ENCODE peak calls at places on chromosomes 2 and 18, in seven cellular contexts. X, C, Q, O, H, R and B are unnamed samples.

GRCh38 chr2:232204457-232204931 is 174.1 kb upstream of the ALPP start:
- DNase-seq in X (peak), C (no peak), Q (no peak), O (no peak), H (peak), R (no peak), B (no peak)

GRCh38 chr2:165827219-165827920 is 33.3 kb upstream of the GALNT3 start:
- DNase-seq in X (no peak), C (no peak), Q (no peak), O (no peak), H (no peak), R (no peak), B (no peak)

GRCh38 chr2:42028571-42029148 is 19.2 kb upstream of the PKDCC start:
- DNase-seq in X (no peak), C (no peak), Q (no peak), O (no peak), H (no peak), R (peak), B (no peak)

GRCh38 chr2:102514061-102514785 is 41.2 kb downstream of the SLC9A4 start:
- DNase-seq in X (no peak), C (no peak), Q (peak), O (peak), H (peak), R (no peak), B (no peak)

GRCh38 chr2:186909095-186909494 is 60.1 kb upstream of the ZSWIM2 start:
- DNase-seq in X (no peak), C (no peak), Q (no peak), O (no peak), H (no peak), R (no peak), B (no peak)

GRCh38 chr2:60838481-60838880 is 42.9 kb upstream of the REL start:
- DNase-seq in X (no peak), C (no peak), Q (no peak), O (no peak), H (no peak), R (no peak), B (no peak)

GRCh38 chr2:8796878-8797550 is 40.4 kb downstream of the KIDINS220 start:
- DNase-seq in X (no peak), C (no peak), Q (no peak), O (no peak), H (no peak), R (peak), B (no peak)

GRCh38 chr2:176488446-176488845 is 219.2 kb downstream of the MTX2 start:
- DNase-seq in X (no peak), C (no peak), Q (no peak), O (peak), H (peak), R (no peak), B (no peak)

GRCh38 chr2:21820271-21820670 is 696.5 kb downstream of the TDRD15 start:
- DNase-seq in X (no peak), C (no peak), Q (no peak), O (no peak), H (no peak), R (no peak), B (no peak)

GRCh38 chr2:235793163-235793752 is 299.4 kb downstream of the AGAP1 start:
- DNase-seq in X (no peak), C (no peak), Q (no peak), O (peak), H (no peak), R (no peak), B (no peak)

GRCh38 chr18:48356151-48356745 is 52.9 kb downstream of the ZBTB7C start:
- DNase-seq in X (no peak), C (no peak), Q (no peak), O (no peak), H (no peak), R (no peak), B (no peak)

GRCh38 chr2:162030363-162030762 is 43.7 kb downstream of the DPP4 start:
- DNase-seq in X (no peak), C (no peak), Q (no peak), O (peak), H (no peak), R (no peak), B (no peak)

GRCh38 chr2:26471278-26471677 is 6.6 kb downstream of the OTOF start:
- DNase-seq in X (no peak), C (no peak), Q (no peak), O (peak), H (no peak), R (no peak), B (no peak)
- TF ChIP-seq CTCF in X (no peak), C (no peak), Q (peak), O (peak), H (no peak), R (no peak), B (no peak)

GRCh38 chr2:237315881-237316225 is 98.1 kb downstream of the COL6A3 start:
- DNase-seq in X (peak), C (no peak), Q (peak), O (no peak), H (peak), R (no peak), B (no peak)

GRCh38 chr2:237312021-237312755 is 101.8 kb downstream of the COL6A3 start:
- DNase-seq in X (no peak), C (no peak), Q (no peak), O (no peak), H (peak), R (no peak), B (no peak)

GRCh38 chr2:237316339-237316738 is 97.6 kb downstream of the COL6A3 start:
- DNase-seq in X (no peak), C (no peak), Q (no peak), O (no peak), H (no peak), R (no peak), B (no peak)

GRCh38 chr2:237315170-237315880 is 98.6 kb downstream of the COL6A3 start:
- DNase-seq in X (peak), C (peak), Q (peak), O (no peak), H (peak), R (no peak), B (peak)

GRCh38 chr2:237314198-237314597 is 99.8 kb downstream of the COL6A3 start:
- DNase-seq in X (no peak), C (no peak), Q (no peak), O (no peak), H (no peak), R (no peak), B (no peak)
- H3K27ac ChIP-seq in X (peak), C (no peak), Q (no peak), O (no peak), H (peak), R (no peak), B (no peak)

GRCh38 chr2:212973347-212973746 is 178.1 kb downstream of the IKZF2 start:
- DNase-seq in X (no peak), C (no peak), Q (no peak), O (no peak), H (no peak), R (no peak), B (no peak)

GRCh38 chr2:212979046-212979612 is 172.3 kb downstream of the IKZF2 start:
- DNase-seq in X (no peak), C (no peak), Q (no peak), O (no peak), H (no peak), R (no peak), B (no peak)

GRCh38 chr2:212977149-212977548 is 174.3 kb downstream of the IKZF2 start:
- DNase-seq in X (no peak), C (no peak), Q (no peak), O (no peak), H (no peak), R (no peak), B (no peak)

GRCh38 chr2:212974692-212975091 is 176.7 kb downstream of the IKZF2 start:
- DNase-seq in X (no peak), C (no peak), Q (peak), O (peak), H (peak), R (no peak), B (no peak)

GRCh38 chr2:212975333-212975732 is 176.1 kb downstream of the IKZF2 start:
- DNase-seq in X (no peak), C (no peak), Q (no peak), O (no peak), H (no peak), R (no peak), B (no peak)
- H3K4me3 ChIP-seq in X (no peak), C (no peak), Q (no peak), O (no peak), H (no peak), R (no peak), B (no peak)

GRCh38 chr2:147275943-147276342 is 568.9 kb upstream of the ACVR2A start:
- DNase-seq in X (no peak), C (no peak), Q (peak), O (peak), H (no peak), R (no peak), B (no peak)
- TF ChIP-seq CTCF in X (peak), C (no peak), Q (peak), O (peak), H (peak), R (no peak), B (no peak)

GRCh38 chr2:121804997-121805766 is 49.7 kb downstream of the TSN start:
- DNase-seq in X (no peak), C (no peak), Q (no peak), O (no peak), H (no peak), R (no peak), B (no peak)
- H3K27ac ChIP-seq in X (no peak), C (no peak), Q (no peak), O (no peak), H (no peak), R (no peak), B (no peak)